ENCODE peak calls at places on chromosomes 11 and 22, in five cellular contexts. One of them, this sample, is unnamed.

GRCh38 chr11:5524756-5525155 is 8.3 kb upstream of the UBQLNL start:
- DNase-seq in tibial artery: no peak
- DNase-seq in dorsolateral prefrontal cortex: no peak
- DNase-seq in tibial nerve: no peak
- DNase-seq in HCT116: no peak
- DNase-seq in this sample: no peak

GRCh38 chr11:110908401-110909106 is 196.3 kb upstream of the ARHGAP20 start:
- DNase-seq in tibial nerve: no peak
- DNase-seq in dorsolateral prefrontal cortex: no peak
- DNase-seq in HCT116: no peak
- DNase-seq in tibial artery: no peak
- DNase-seq in this sample: no peak

GRCh38 chr11:36015806-36016205 is 71.9 kb downstream of the LDLRAD3 start:
- DNase-seq in dorsolateral prefrontal cortex: no peak
- DNase-seq in tibial artery: no peak
- DNase-seq in tibial nerve: peak
- DNase-seq in HCT116: no peak
- DNase-seq in this sample: peak

GRCh38 chr11:35507688-35508087 is 17.7 kb downstream of the PAMR1 start:
- DNase-seq in tibial artery: no peak
- DNase-seq in tibial nerve: no peak
- DNase-seq in dorsolateral prefrontal cortex: no peak
- DNase-seq in HCT116: no peak
- DNase-seq in this sample: no peak

GRCh38 chr11:93784152-93784934 is at the start of gene MED17:
- DNase-seq in tibial nerve: peak
- DNase-seq in HCT116: peak
- DNase-seq in dorsolateral prefrontal cortex: peak
- DNase-seq in tibial artery: peak
- DNase-seq in this sample: peak

GRCh38 chr11:1939006-1939626 is 8.0 kb upstream of the MRPL23 start:
- DNase-seq in tibial nerve: no peak
- DNase-seq in tibial artery: no peak
- DNase-seq in HCT116: no peak
- DNase-seq in dorsolateral prefrontal cortex: no peak
- DNase-seq in this sample: no peak

GRCh38 chr11:14305649-14306048 is 53.3 kb downstream of the RRAS2 start:
- DNase-seq in dorsolateral prefrontal cortex: no peak
- DNase-seq in tibial artery: no peak
- DNase-seq in HCT116: no peak
- DNase-seq in tibial nerve: no peak
- DNase-seq in this sample: no peak

GRCh38 chr11:30789270-30789669 is 203.1 kb upstream of the MPPED2 start:
- DNase-seq in tibial artery: no peak
- DNase-seq in tibial nerve: no peak
- DNase-seq in HCT116: no peak
- DNase-seq in dorsolateral prefrontal cortex: no peak
- DNase-seq in this sample: no peak

GRCh38 chr22:47160781-47161520 is 398.5 kb downstream of the TBC1D22A start:
- DNase-seq in tibial artery: peak
- DNase-seq in dorsolateral prefrontal cortex: no peak
- DNase-seq in HCT116: no peak
- DNase-seq in tibial nerve: no peak
- DNase-seq in this sample: no peak

GRCh38 chr11:79047356-79047755 is 393.5 kb downstream of the TENM4 start:
- DNase-seq in tibial artery: no peak
- DNase-seq in dorsolateral prefrontal cortex: no peak
- DNase-seq in tibial nerve: no peak
- DNase-seq in HCT116: no peak
- DNase-seq in this sample: no peak

DNA sequence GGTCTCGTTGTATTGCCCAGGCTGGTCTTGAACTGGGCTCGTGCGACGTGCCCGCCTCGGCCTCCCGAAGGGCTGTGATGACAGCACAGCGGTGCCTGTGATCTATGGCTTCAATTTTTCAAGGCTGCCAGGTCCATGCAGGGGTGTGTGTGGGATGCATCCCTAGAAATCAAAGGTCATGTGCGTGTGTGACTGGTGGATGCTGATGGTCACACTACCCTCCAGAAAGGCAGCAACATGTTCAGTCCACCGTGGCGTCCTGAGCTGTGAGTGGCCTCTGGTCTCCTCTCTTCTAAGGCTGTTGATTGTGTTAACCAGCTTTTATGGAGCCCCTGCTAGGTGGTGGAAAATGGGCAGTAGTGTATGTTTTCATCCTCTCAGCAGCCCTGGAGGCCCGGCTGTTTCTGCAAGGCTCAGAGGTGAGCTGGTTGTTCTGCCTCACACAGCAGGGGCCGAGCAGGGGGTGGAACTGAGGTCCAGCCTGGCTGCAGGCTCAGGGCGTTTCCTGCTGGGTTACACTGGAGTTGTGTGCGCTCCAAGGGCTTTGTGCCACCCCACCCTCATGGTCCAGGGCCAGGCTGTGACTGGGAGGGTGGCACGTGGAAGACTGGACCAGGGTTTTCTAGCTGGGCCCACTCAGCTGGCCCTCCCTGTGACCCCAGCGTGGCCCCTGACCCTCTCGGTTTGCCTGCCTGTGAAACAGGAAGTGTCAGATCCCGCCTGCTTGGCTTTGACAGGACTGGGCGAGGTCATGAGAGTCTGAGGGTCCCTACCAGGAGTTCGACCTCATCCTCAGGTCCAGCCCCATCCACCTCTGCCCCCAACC is 7.7 kb downstream of the BIK start:
- DNase-seq in dorsolateral prefrontal cortex: no peak
- DNase-seq in HCT116: no peak
- DNase-seq in tibial artery: no peak
- DNase-seq in tibial nerve: no peak
- DNase-seq in this sample: no peak
- H3K4me3 ChIP-seq in dorsolateral prefrontal cortex: no peak
- H3K4me3 ChIP-seq in HCT116: no peak
- H3K4me3 ChIP-seq in tibial artery: no peak
- H3K4me3 ChIP-seq in tibial nerve: no peak
- H3K4me3 ChIP-seq in this sample: no peak

GRCh38 chr22:22166941-22167713 is 77.5 kb upstream of the VPREB1 start:
- DNase-seq in tibial artery: no peak
- DNase-seq in tibial nerve: no peak
- DNase-seq in HCT116: no peak
- DNase-seq in dorsolateral prefrontal cortex: no peak
- DNase-seq in this sample: no peak
- H3K27ac ChIP-seq in tibial artery: no peak
- H3K27ac ChIP-seq in tibial nerve: no peak
- H3K27ac ChIP-seq in HCT116: no peak
- H3K27ac ChIP-seq in dorsolateral prefrontal cortex: no peak
- H3K27ac ChIP-seq in this sample: no peak

GRCh38 chr11:27610287-27610686 is 90.0 kb downstream of the BDNF start:
- DNase-seq in dorsolateral prefrontal cortex: no peak
- DNase-seq in tibial nerve: no peak
- DNase-seq in HCT116: no peak
- DNase-seq in tibial artery: no peak
- DNase-seq in this sample: no peak
- TF ChIP-seq CTCF in dorsolateral prefrontal cortex: no peak
- TF ChIP-seq CTCF in tibial nerve: no peak
- TF ChIP-seq CTCF in HCT116: no peak
- TF ChIP-seq CTCF in tibial artery: no peak
- TF ChIP-seq CTCF in this sample: no peak

GRCh38 chr11:19400296-19400695 is 159.6 kb upstream of the E2F8 start:
- DNase-seq in dorsolateral prefrontal cortex: no peak
- DNase-seq in tibial nerve: no peak
- DNase-seq in HCT116: no peak
- DNase-seq in tibial artery: no peak
- DNase-seq in this sample: peak

GRCh38 chr11:19395050-19395449 is 154.3 kb upstream of the E2F8 start:
- DNase-seq in tibial nerve: no peak
- DNase-seq in HCT116: no peak
- DNase-seq in tibial artery: no peak
- DNase-seq in dorsolateral prefrontal cortex: no peak
- DNase-seq in this sample: peak

GRCh38 chr11:19394525-19395016 is 153.8 kb upstream of the E2F8 start:
- DNase-seq in tibial nerve: no peak
- DNase-seq in HCT116: no peak
- DNase-seq in dorsolateral prefrontal cortex: no peak
- DNase-seq in tibial artery: no peak
- DNase-seq in this sample: peak

GRCh38 chr11:19398273-19398672 is 157.5 kb upstream of the E2F8 start:
- DNase-seq in HCT116: no peak
- DNase-seq in tibial nerve: no peak
- DNase-seq in tibial artery: no peak
- DNase-seq in dorsolateral prefrontal cortex: no peak
- DNase-seq in this sample: peak

DNA sequence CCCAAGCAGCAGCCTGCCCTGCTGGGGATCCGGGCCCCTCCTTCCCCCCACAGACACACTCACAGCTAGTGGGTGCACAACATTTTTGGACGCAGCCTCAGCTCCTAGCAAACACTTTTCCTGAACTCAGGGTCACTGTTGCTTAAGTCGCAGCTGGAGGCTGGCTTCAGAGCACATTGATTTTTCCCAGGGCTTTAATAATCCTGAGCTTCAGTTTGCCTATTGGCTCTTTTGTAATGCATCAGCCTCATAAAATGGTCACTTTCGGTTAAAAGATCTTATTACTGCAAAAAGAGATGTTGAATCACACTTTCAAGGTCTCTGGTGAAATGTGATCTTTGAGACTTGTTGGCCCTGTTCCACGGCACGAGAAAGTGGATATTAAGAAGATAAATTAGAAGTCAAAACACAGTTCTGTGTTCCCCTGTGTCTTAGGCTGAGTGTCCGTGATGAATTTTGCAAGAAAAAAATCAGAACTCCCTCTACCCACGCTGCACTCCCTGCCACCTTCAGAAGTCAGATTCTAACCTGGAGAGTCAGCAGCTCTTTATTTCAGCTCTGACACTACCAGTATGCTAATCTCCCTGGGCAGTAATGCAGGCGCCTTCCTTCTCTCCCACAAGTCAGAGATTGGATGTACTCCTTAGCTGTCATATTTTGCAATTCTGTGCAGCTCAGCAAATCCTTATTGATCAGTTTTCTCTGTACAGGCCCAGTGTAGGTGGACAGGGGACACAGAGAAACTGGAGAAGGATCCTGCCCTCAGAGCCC is 158.2 kb upstream of the E2F8 start:
- DNase-seq in HCT116: no peak
- DNase-seq in tibial nerve: peak
- DNase-seq in tibial artery: no peak
- DNase-seq in dorsolateral prefrontal cortex: no peak
- DNase-seq in this sample: peak
- H3K4me3 ChIP-seq in HCT116: no peak
- H3K4me3 ChIP-seq in tibial nerve: no peak
- H3K4me3 ChIP-seq in tibial artery: no peak
- H3K4me3 ChIP-seq in dorsolateral prefrontal cortex: no peak
- H3K4me3 ChIP-seq in this sample: no peak

GRCh38 chr22:33803371-33803770 is 116.9 kb downstream of the LARGE1 start:
- DNase-seq in tibial artery: no peak
- DNase-seq in HCT116: no peak
- DNase-seq in dorsolateral prefrontal cortex: no peak
- DNase-seq in tibial nerve: no peak
- DNase-seq in this sample: no peak
- H3K27ac ChIP-seq in tibial artery: peak
- H3K27ac ChIP-seq in HCT116: no peak
- H3K27ac ChIP-seq in dorsolateral prefrontal cortex: no peak
- H3K27ac ChIP-seq in tibial nerve: no peak
- H3K27ac ChIP-seq in this sample: no peak

DNA sequence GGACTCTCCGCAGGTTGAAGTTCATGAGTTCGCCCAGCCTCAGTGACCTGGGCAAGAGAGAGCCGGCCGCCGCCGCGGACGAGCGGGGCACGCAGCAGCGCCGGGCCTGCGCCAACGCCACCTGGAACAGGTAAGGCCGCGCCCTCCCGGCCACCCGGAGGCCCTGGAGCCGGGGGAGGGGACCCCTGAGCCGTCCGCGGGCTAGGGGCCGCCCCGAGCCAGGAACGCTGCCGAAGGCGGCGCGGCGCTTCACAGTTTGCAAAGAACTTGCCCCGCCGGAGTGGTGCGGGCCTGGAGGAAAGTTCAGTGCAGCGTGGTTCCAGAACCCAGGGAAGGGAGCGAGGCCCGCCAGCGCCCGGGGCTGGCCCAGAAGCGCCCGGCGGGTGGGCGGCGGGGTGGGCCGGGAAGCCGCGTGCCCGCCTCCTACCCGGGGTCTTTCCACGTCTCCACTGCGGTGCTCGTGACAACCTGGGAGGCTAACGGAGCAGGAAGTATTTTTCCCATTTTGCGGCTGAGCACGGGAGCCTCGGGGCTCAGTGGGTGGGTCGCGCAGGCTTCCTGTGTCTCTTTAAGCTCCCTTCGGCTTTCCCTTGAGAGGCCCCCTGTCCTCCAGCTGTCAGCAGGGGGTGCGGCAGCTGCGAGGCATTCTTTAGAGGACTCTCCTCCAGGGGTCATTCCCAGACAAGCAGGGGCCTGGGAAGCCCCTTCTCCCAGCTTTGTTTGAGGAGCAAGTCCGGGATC is 645 bp downstream of the PRR5 start:
- DNase-seq in HCT116: no peak
- DNase-seq in tibial artery: no peak
- DNase-seq in tibial nerve: no peak
- DNase-seq in dorsolateral prefrontal cortex: no peak
- DNase-seq in this sample: no peak
- TF ChIP-seq CTCF in HCT116: no peak
- TF ChIP-seq CTCF in tibial artery: no peak
- TF ChIP-seq CTCF in tibial nerve: no peak
- TF ChIP-seq CTCF in dorsolateral prefrontal cortex: no peak
- TF ChIP-seq CTCF in this sample: no peak

GRCh38 chr11:64448599-64449380 is 89.8 kb downstream of the RPS6KA4 start:
- DNase-seq in tibial nerve: peak
- DNase-seq in tibial artery: peak
- DNase-seq in HCT116: peak
- DNase-seq in dorsolateral prefrontal cortex: peak
- DNase-seq in this sample: peak

GRCh38 chr11:64450168-64450560 is 91.2 kb downstream of the RPS6KA4 start:
- DNase-seq in HCT116: no peak
- DNase-seq in tibial artery: peak
- DNase-seq in dorsolateral prefrontal cortex: no peak
- DNase-seq in tibial nerve: no peak
- DNase-seq in this sample: no peak

GRCh38 chr11:64451856-64452255 is 92.9 kb downstream of the RPS6KA4 start:
- DNase-seq in tibial nerve: no peak
- DNase-seq in tibial artery: peak
- DNase-seq in HCT116: no peak
- DNase-seq in dorsolateral prefrontal cortex: no peak
- DNase-seq in this sample: no peak

GRCh38 chr11:64447717-64448598 is 89.0 kb downstream of the RPS6KA4 start:
- DNase-seq in dorsolateral prefrontal cortex: no peak
- DNase-seq in HCT116: no peak
- DNase-seq in tibial artery: peak
- DNase-seq in tibial nerve: peak
- DNase-seq in this sample: no peak

GRCh38 chr11:64449381-64450167 is 90.6 kb downstream of the RPS6KA4 start:
- DNase-seq in dorsolateral prefrontal cortex: peak
- DNase-seq in tibial nerve: peak
- DNase-seq in tibial artery: peak
- DNase-seq in HCT116: peak
- DNase-seq in this sample: no peak
- H3K4me3 ChIP-seq in dorsolateral prefrontal cortex: peak
- H3K4me3 ChIP-seq in tibial nerve: peak
- H3K4me3 ChIP-seq in tibial artery: peak
- H3K4me3 ChIP-seq in HCT116: peak
- H3K4me3 ChIP-seq in this sample: peak